ENCODE peak calls at places on chromosomes 6 and 20, in ten cellular contexts. One of them, this sample, is unnamed.

GRCh38 chr20:33825340-33826269 is 14.5 kb downstream of the CHMP4B start:
- DNase-seq in endothelial cell: no peak
- DNase-seq in foreskin fibroblast: no peak
- DNase-seq in uterus: no peak
- DNase-seq in MM.1S: no peak
- DNase-seq in ovary: no peak
- DNase-seq in cardiac fibroblast: no peak
- DNase-seq in astrocyte of the cerebellum: no peak
- DNase-seq in psoas muscle: no peak
- DNase-seq in nephron progenitor cell: no peak
- DNase-seq in this sample: no peak

GRCh38 chr20:58892126-58892931 is 39.8 kb downstream of the GNAS start:
- DNase-seq in endothelial cell: peak
- DNase-seq in foreskin fibroblast: peak
- DNase-seq in MM.1S: peak
- DNase-seq in uterus: peak
- DNase-seq in cardiac fibroblast: peak
- DNase-seq in astrocyte of the cerebellum: no peak
- DNase-seq in ovary: peak
- DNase-seq in psoas muscle: peak
- DNase-seq in nephron progenitor cell: peak
- DNase-seq in this sample: peak

GRCh38 chr6:136598048-136598447 is 47.8 kb upstream of the MAP7 start:
- DNase-seq in MM.1S: no peak
- DNase-seq in nephron progenitor cell: no peak
- DNase-seq in uterus: no peak
- DNase-seq in astrocyte of the cerebellum: no peak
- DNase-seq in cardiac fibroblast: no peak
- DNase-seq in psoas muscle: no peak
- DNase-seq in ovary: no peak
- DNase-seq in foreskin fibroblast: no peak
- DNase-seq in endothelial cell: no peak
- DNase-seq in this sample: no peak

GRCh38 chr6:108222504-108222903 is 38.3 kb downstream of the SNX3 start:
- DNase-seq in foreskin fibroblast: peak
- DNase-seq in nephron progenitor cell: no peak
- DNase-seq in astrocyte of the cerebellum: no peak
- DNase-seq in cardiac fibroblast: peak
- DNase-seq in ovary: no peak
- DNase-seq in MM.1S: no peak
- DNase-seq in psoas muscle: no peak
- DNase-seq in endothelial cell: no peak
- DNase-seq in uterus: no peak
- DNase-seq in this sample: no peak

GRCh38 chr6:40754481-40755045 is 167.4 kb upstream of the LRFN2 start:
- DNase-seq in endothelial cell: no peak
- DNase-seq in nephron progenitor cell: peak
- DNase-seq in MM.1S: no peak
- DNase-seq in uterus: peak
- DNase-seq in ovary: no peak
- DNase-seq in foreskin fibroblast: no peak
- DNase-seq in cardiac fibroblast: no peak
- DNase-seq in astrocyte of the cerebellum: no peak
- DNase-seq in psoas muscle: no peak
- DNase-seq in this sample: no peak

GRCh38 chr20:51402201-51402600 is 140.3 kb downstream of the NFATC2 start:
- DNase-seq in cardiac fibroblast: no peak
- DNase-seq in foreskin fibroblast: no peak
- DNase-seq in ovary: no peak
- DNase-seq in psoas muscle: no peak
- DNase-seq in MM.1S: peak
- DNase-seq in astrocyte of the cerebellum: peak
- DNase-seq in nephron progenitor cell: no peak
- DNase-seq in uterus: no peak
- DNase-seq in endothelial cell: no peak
- DNase-seq in this sample: no peak

GRCh38 chr20:37344506-37345338 is 1.2 kb upstream of the SRC start:
- DNase-seq in endothelial cell: no peak
- DNase-seq in cardiac fibroblast: no peak
- DNase-seq in MM.1S: no peak
- DNase-seq in nephron progenitor cell: no peak
- DNase-seq in astrocyte of the cerebellum: no peak
- DNase-seq in psoas muscle: no peak
- DNase-seq in foreskin fibroblast: no peak
- DNase-seq in ovary: no peak
- DNase-seq in uterus: no peak
- DNase-seq in this sample: no peak

GRCh38 chr20:63973160-63973479 is 3.4 kb upstream of the ZNF512B start:
- DNase-seq in foreskin fibroblast: no peak
- DNase-seq in endothelial cell: no peak
- DNase-seq in cardiac fibroblast: no peak
- DNase-seq in ovary: no peak
- DNase-seq in uterus: no peak
- DNase-seq in MM.1S: no peak
- DNase-seq in psoas muscle: no peak
- DNase-seq in nephron progenitor cell: no peak
- DNase-seq in astrocyte of the cerebellum: no peak
- DNase-seq in this sample: no peak

GRCh38 chr20:53238121-53238660 is 266.0 kb downstream of the TSHZ2 start:
- DNase-seq in foreskin fibroblast: no peak
- DNase-seq in endothelial cell: no peak
- DNase-seq in uterus: no peak
- DNase-seq in astrocyte of the cerebellum: no peak
- DNase-seq in ovary: no peak
- DNase-seq in psoas muscle: no peak
- DNase-seq in MM.1S: no peak
- DNase-seq in cardiac fibroblast: no peak
- DNase-seq in nephron progenitor cell: no peak
- DNase-seq in this sample: no peak

GRCh38 chr20:51720854-51721253 is 47.3 kb downstream of the ATP9A start:
- DNase-seq in uterus: no peak
- DNase-seq in astrocyte of the cerebellum: no peak
- DNase-seq in cardiac fibroblast: no peak
- DNase-seq in endothelial cell: no peak
- DNase-seq in ovary: no peak
- DNase-seq in foreskin fibroblast: no peak
- DNase-seq in psoas muscle: no peak
- DNase-seq in MM.1S: no peak
- DNase-seq in nephron progenitor cell: no peak
- DNase-seq in this sample: no peak

GRCh38 chr20:49906101-49906604 is 9.2 kb downstream of the SPATA2 start:
- DNase-seq in endothelial cell: no peak
- DNase-seq in psoas muscle: no peak
- DNase-seq in astrocyte of the cerebellum: no peak
- DNase-seq in cardiac fibroblast: no peak
- DNase-seq in MM.1S: no peak
- DNase-seq in nephron progenitor cell: no peak
- DNase-seq in foreskin fibroblast: no peak
- DNase-seq in uterus: no peak
- DNase-seq in ovary: no peak
- DNase-seq in this sample: no peak

GRCh38 chr20:57030611-57031600 is 235.5 kb downstream of the BMP7 start:
- DNase-seq in foreskin fibroblast: peak
- DNase-seq in astrocyte of the cerebellum: peak
- DNase-seq in MM.1S: no peak
- DNase-seq in nephron progenitor cell: no peak
- DNase-seq in uterus: no peak
- DNase-seq in endothelial cell: no peak
- DNase-seq in psoas muscle: no peak
- DNase-seq in cardiac fibroblast: no peak
- DNase-seq in ovary: no peak
- DNase-seq in this sample: no peak
- TF ChIP-seq CTCF in foreskin fibroblast: no peak
- TF ChIP-seq CTCF in astrocyte of the cerebellum: no peak
- TF ChIP-seq CTCF in MM.1S: no peak
- TF ChIP-seq CTCF in nephron progenitor cell: no peak
- TF ChIP-seq CTCF in uterus: no peak
- TF ChIP-seq CTCF in endothelial cell: no peak
- TF ChIP-seq CTCF in psoas muscle: no peak
- TF ChIP-seq CTCF in cardiac fibroblast: no peak
- TF ChIP-seq CTCF in ovary: no peak
- TF ChIP-seq CTCF in this sample: no peak

GRCh38 chr20:60341062-60341461 is 382.8 kb downstream of the CDH26 start:
- DNase-seq in astrocyte of the cerebellum: no peak
- DNase-seq in endothelial cell: no peak
- DNase-seq in ovary: no peak
- DNase-seq in cardiac fibroblast: no peak
- DNase-seq in psoas muscle: no peak
- DNase-seq in uterus: no peak
- DNase-seq in foreskin fibroblast: no peak
- DNase-seq in nephron progenitor cell: no peak
- DNase-seq in MM.1S: no peak
- DNase-seq in this sample: no peak

GRCh38 chr20:60349418-60349817 is 391.2 kb downstream of the CDH26 start:
- DNase-seq in astrocyte of the cerebellum: no peak
- DNase-seq in psoas muscle: no peak
- DNase-seq in uterus: no peak
- DNase-seq in cardiac fibroblast: no peak
- DNase-seq in endothelial cell: no peak
- DNase-seq in nephron progenitor cell: peak
- DNase-seq in MM.1S: no peak
- DNase-seq in ovary: no peak
- DNase-seq in foreskin fibroblast: no peak
- DNase-seq in this sample: no peak

GRCh38 chr20:60340232-60340631 is 382.0 kb downstream of the CDH26 start:
- DNase-seq in ovary: no peak
- DNase-seq in MM.1S: no peak
- DNase-seq in nephron progenitor cell: no peak
- DNase-seq in cardiac fibroblast: no peak
- DNase-seq in astrocyte of the cerebellum: no peak
- DNase-seq in endothelial cell: no peak
- DNase-seq in psoas muscle: no peak
- DNase-seq in foreskin fibroblast: no peak
- DNase-seq in uterus: no peak
- DNase-seq in this sample: no peak

GRCh38 chr20:60345106-60345505 is 386.9 kb downstream of the CDH26 start:
- DNase-seq in psoas muscle: no peak
- DNase-seq in foreskin fibroblast: no peak
- DNase-seq in ovary: no peak
- DNase-seq in uterus: no peak
- DNase-seq in cardiac fibroblast: no peak
- DNase-seq in astrocyte of the cerebellum: no peak
- DNase-seq in endothelial cell: no peak
- DNase-seq in nephron progenitor cell: no peak
- DNase-seq in MM.1S: no peak
- DNase-seq in this sample: no peak
- TF ChIP-seq CTCF in psoas muscle: no peak
- TF ChIP-seq CTCF in foreskin fibroblast: no peak
- TF ChIP-seq CTCF in ovary: no peak
- TF ChIP-seq CTCF in uterus: no peak
- TF ChIP-seq CTCF in cardiac fibroblast: no peak
- TF ChIP-seq CTCF in astrocyte of the cerebellum: no peak
- TF ChIP-seq CTCF in endothelial cell: no peak
- TF ChIP-seq CTCF in nephron progenitor cell: no peak
- TF ChIP-seq CTCF in MM.1S: no peak
- TF ChIP-seq CTCF in this sample: no peak

GRCh38 chr6:89781070-89782034 is 38.2 kb downstream of the MDN1 start:
- DNase-seq in ovary: no peak
- DNase-seq in MM.1S: no peak
- DNase-seq in cardiac fibroblast: no peak
- DNase-seq in psoas muscle: no peak
- DNase-seq in foreskin fibroblast: no peak
- DNase-seq in astrocyte of the cerebellum: no peak
- DNase-seq in uterus: no peak
- DNase-seq in nephron progenitor cell: no peak
- DNase-seq in endothelial cell: no peak
- DNase-seq in this sample: no peak

GRCh38 chr6:89777455-89777854 is 42.1 kb downstream of the MDN1 start:
- DNase-seq in uterus: no peak
- DNase-seq in psoas muscle: no peak
- DNase-seq in foreskin fibroblast: no peak
- DNase-seq in cardiac fibroblast: no peak
- DNase-seq in endothelial cell: no peak
- DNase-seq in astrocyte of the cerebellum: no peak
- DNase-seq in MM.1S: no peak
- DNase-seq in nephron progenitor cell: no peak
- DNase-seq in ovary: no peak
- DNase-seq in this sample: no peak

GRCh38 chr6:89782222-89782621 is 37.4 kb downstream of the MDN1 start:
- DNase-seq in astrocyte of the cerebellum: no peak
- DNase-seq in uterus: no peak
- DNase-seq in endothelial cell: no peak
- DNase-seq in foreskin fibroblast: no peak
- DNase-seq in cardiac fibroblast: no peak
- DNase-seq in nephron progenitor cell: no peak
- DNase-seq in ovary: no peak
- DNase-seq in MM.1S: no peak
- DNase-seq in psoas muscle: no peak
- DNase-seq in this sample: no peak

GRCh38 chr6:89776583-89777233 is 42.9 kb downstream of the MDN1 start:
- DNase-seq in MM.1S: no peak
- DNase-seq in cardiac fibroblast: no peak
- DNase-seq in astrocyte of the cerebellum: no peak
- DNase-seq in foreskin fibroblast: no peak
- DNase-seq in nephron progenitor cell: no peak
- DNase-seq in endothelial cell: no peak
- DNase-seq in uterus: no peak
- DNase-seq in psoas muscle: no peak
- DNase-seq in ovary: no peak
- DNase-seq in this sample: no peak
- TF ChIP-seq CTCF in MM.1S: no peak
- TF ChIP-seq CTCF in cardiac fibroblast: no peak
- TF ChIP-seq CTCF in astrocyte of the cerebellum: no peak
- TF ChIP-seq CTCF in foreskin fibroblast: no peak
- TF ChIP-seq CTCF in nephron progenitor cell: no peak
- TF ChIP-seq CTCF in endothelial cell: no peak
- TF ChIP-seq CTCF in uterus: no peak
- TF ChIP-seq CTCF in psoas muscle: no peak
- TF ChIP-seq CTCF in ovary: no peak
- TF ChIP-seq CTCF in this sample: no peak

GRCh38 chr6:121615493-121615892 is 180.0 kb downstream of the GJA1 start:
- DNase-seq in MM.1S: no peak
- DNase-seq in astrocyte of the cerebellum: no peak
- DNase-seq in nephron progenitor cell: no peak
- DNase-seq in uterus: no peak
- DNase-seq in endothelial cell: no peak
- DNase-seq in foreskin fibroblast: no peak
- DNase-seq in cardiac fibroblast: no peak
- DNase-seq in psoas muscle: no peak
- DNase-seq in ovary: no peak
- DNase-seq in this sample: no peak

GRCh38 chr6:121619013-121619412 is 183.6 kb downstream of the GJA1 start:
- DNase-seq in endothelial cell: no peak
- DNase-seq in cardiac fibroblast: no peak
- DNase-seq in psoas muscle: no peak
- DNase-seq in nephron progenitor cell: no peak
- DNase-seq in astrocyte of the cerebellum: no peak
- DNase-seq in ovary: no peak
- DNase-seq in uterus: no peak
- DNase-seq in foreskin fibroblast: no peak
- DNase-seq in MM.1S: no peak
- DNase-seq in this sample: no peak

GRCh38 chr6:121617388-121617787 is 181.9 kb downstream of the GJA1 start:
- DNase-seq in MM.1S: no peak
- DNase-seq in uterus: no peak
- DNase-seq in nephron progenitor cell: no peak
- DNase-seq in foreskin fibroblast: no peak
- DNase-seq in ovary: no peak
- DNase-seq in astrocyte of the cerebellum: no peak
- DNase-seq in cardiac fibroblast: no peak
- DNase-seq in psoas muscle: no peak
- DNase-seq in endothelial cell: no peak
- DNase-seq in this sample: no peak

GRCh38 chr6:121616411-121616810 is 181.0 kb downstream of the GJA1 start:
- DNase-seq in MM.1S: no peak
- DNase-seq in cardiac fibroblast: no peak
- DNase-seq in endothelial cell: no peak
- DNase-seq in astrocyte of the cerebellum: no peak
- DNase-seq in ovary: no peak
- DNase-seq in psoas muscle: no peak
- DNase-seq in foreskin fibroblast: no peak
- DNase-seq in uterus: no peak
- DNase-seq in nephron progenitor cell: no peak
- DNase-seq in this sample: no peak

GRCh38 chr6:121620002-121620740 is 184.7 kb downstream of the GJA1 start:
- DNase-seq in endothelial cell: no peak
- DNase-seq in uterus: no peak
- DNase-seq in MM.1S: no peak
- DNase-seq in astrocyte of the cerebellum: no peak
- DNase-seq in nephron progenitor cell: no peak
- DNase-seq in cardiac fibroblast: no peak
- DNase-seq in psoas muscle: no peak
- DNase-seq in foreskin fibroblast: no peak
- DNase-seq in ovary: no peak
- DNase-seq in this sample: no peak
- TF ChIP-seq CTCF in endothelial cell: no peak
- TF ChIP-seq CTCF in uterus: no peak
- TF ChIP-seq CTCF in MM.1S: no peak
- TF ChIP-seq CTCF in astrocyte of the cerebellum: no peak
- TF ChIP-seq CTCF in nephron progenitor cell: no peak
- TF ChIP-seq CTCF in cardiac fibroblast: no peak
- TF ChIP-seq CTCF in psoas muscle: no peak
- TF ChIP-seq CTCF in foreskin fibroblast: no peak
- TF ChIP-seq CTCF in ovary: no peak
- TF ChIP-seq CTCF in this sample: no peak